ENCODE peak calls at places on chromosomes 2 and 18, in five cellular contexts. N is brain microvascular endothelial cell, E is breast epithelium, U is A549, M is fibroblast of lung. C is an unnamed sample.

GRCh38 chr2:97758131-97758705 is 44.8 kb downstream of the ZAP70 start:
- DNase-seq in E (no peak), U (no peak), M (peak; percentile 27), N (no peak), C (no peak)

GRCh38 chr18:183769-184168 is 25.4 kb downstream of the USP14 start:
- DNase-seq in E (no peak), N (peak; percentile 6), M (peak; percentile 43), U (no peak), C (no peak)

GRCh38 chr2:112958428-112959108 is 19.2 kb upstream of the IL36G start:
- DNase-seq in N (peak; percentile 68), M (peak; percentile 67), E (no peak), U (peak; percentile 48), C (no peak)

GRCh38 chr2:218259099-218259921 is 1.5 kb upstream of the GPBAR1 start:
- DNase-seq in N (peak; percentile 81), E (peak; percentile 52), U (no peak), M (peak; percentile 73), C (no peak)

GRCh38 chr2:8412586-8412985 is 269.3 kb upstream of the ID2 start:
- DNase-seq in E (no peak), M (peak; percentile 51), U (no peak), N (no peak), C (no peak)

GRCh38 chr2:223026357-223027110 is 25.5 kb upstream of the KCNE4 start:
- DNase-seq in M (peak; percentile 59), U (peak; percentile 25), N (no peak), E (no peak), C (no peak)

GRCh38 chr18:67731853-67732252 is 215.3 kb upstream of the DSEL start:
- DNase-seq in N (no peak), U (no peak), E (no peak), M (peak; percentile 38), C (no peak)

GRCh38 chr2:157809212-157809611 is 66.9 kb downstream of the ACVR1 start:
- DNase-seq in E (no peak), U (no peak), N (peak; percentile 50), M (peak; percentile 82), C (no peak)

GRCh38 chr2:52974127-52974526 is 793.5 kb upstream of the CHAC2 start:
- DNase-seq in E (no peak), U (no peak), N (no peak), M (no peak), C (no peak)

GRCh38 chr18:46346213-46346612 is 242.0 kb downstream of the HAUS1 start:
- DNase-seq in E (no peak), M (no peak), U (no peak), N (no peak), C (no peak)

GRCh38 chr2:215450188-215451011 is 14.5 kb upstream of the FN1 start:
- DNase-seq in U (no peak), E (no peak), N (no peak), M (no peak), C (no peak)
- H3K27ac ChIP-seq in U (no peak overlapping the region), E (no peak overlapping the region), N (no peak overlapping the region), M (no peak overlapping the region), C (no peak overlapping the region)

DNA sequence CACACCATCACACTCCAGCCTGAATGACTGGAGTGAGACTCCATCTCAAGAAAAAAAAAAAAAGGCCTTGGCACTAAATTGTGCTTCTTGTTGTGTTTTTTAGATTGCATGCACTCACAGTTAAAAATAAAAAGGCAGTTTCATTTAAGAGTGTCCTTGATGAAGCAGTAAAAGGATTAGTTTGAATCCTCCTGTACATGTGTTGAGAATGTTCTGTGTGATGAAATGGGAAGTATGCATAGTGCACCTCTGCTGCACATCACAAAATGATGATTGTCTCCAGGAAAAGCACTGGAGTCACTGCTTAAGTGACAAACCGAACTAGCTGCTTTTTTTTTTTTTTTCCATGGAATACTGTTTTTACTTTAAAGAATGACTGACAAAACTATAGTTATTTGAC is 23.1 kb downstream of the DYSF start:
- DNase-seq in U (no peak), N (no peak), M (no peak), E (no peak), C (no peak)
- H3K27ac ChIP-seq in U (no peak overlapping the region), N (no peak overlapping the region), M (no peak overlapping the region), E (no peak overlapping the region), C (no peak overlapping the region)

DNA sequence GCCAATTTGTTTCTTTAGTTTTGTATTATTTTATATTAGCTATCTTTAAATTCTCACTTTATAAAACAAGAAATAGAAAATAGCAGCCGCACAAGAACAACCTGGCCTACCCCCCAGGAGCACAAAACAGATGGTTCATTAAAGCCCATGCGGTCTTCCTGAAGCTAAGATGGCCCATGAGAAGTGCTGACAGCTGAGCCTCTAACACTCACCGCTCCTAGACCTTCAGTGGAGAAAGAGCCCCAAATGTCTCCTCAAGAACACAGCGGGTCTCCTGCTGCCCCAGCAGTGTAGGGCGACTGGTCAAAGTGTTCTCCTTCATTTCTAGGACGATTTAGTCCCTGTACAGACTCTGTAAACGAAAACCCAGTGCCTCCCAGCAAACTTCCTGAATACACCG is 45.1 kb downstream of the LPIN2 start:
- DNase-seq in U (no peak), N (no peak), E (no peak), M (no peak), C (no peak)
- H3K27ac ChIP-seq in U (no peak overlapping the region), N (no peak overlapping the region), E (peak overlapping the region; percentile 59), M (no peak overlapping the region), C (peak overlapping the region; percentile 72)

GRCh38 chr2:203532957-203533695 is 2.0 kb downstream of the RAPH1 start:
- DNase-seq in E (no peak), U (peak; percentile 23), M (peak; percentile 47), N (peak; percentile 48), C (no peak)

GRCh38 chr2:203535078-203535783 is at the start of gene RAPH1:
- DNase-seq in N (peak; percentile 87), U (peak; percentile 77), M (peak; percentile 84), E (peak; percentile 78), C (peak; percentile 40)

GRCh38 chr2:203534486-203535077 is 519 bp downstream of the RAPH1 start:
- DNase-seq in M (peak; percentile 17), U (peak; percentile 31), E (peak; percentile 52), N (peak; percentile 13), C (no peak)

GRCh38 chr2:203533696-203534471 is 1.2 kb downstream of the RAPH1 start:
- DNase-seq in M (peak; percentile 81), U (peak; percentile 15), N (peak; percentile 27), E (no peak), C (peak; percentile 0)

DNA sequence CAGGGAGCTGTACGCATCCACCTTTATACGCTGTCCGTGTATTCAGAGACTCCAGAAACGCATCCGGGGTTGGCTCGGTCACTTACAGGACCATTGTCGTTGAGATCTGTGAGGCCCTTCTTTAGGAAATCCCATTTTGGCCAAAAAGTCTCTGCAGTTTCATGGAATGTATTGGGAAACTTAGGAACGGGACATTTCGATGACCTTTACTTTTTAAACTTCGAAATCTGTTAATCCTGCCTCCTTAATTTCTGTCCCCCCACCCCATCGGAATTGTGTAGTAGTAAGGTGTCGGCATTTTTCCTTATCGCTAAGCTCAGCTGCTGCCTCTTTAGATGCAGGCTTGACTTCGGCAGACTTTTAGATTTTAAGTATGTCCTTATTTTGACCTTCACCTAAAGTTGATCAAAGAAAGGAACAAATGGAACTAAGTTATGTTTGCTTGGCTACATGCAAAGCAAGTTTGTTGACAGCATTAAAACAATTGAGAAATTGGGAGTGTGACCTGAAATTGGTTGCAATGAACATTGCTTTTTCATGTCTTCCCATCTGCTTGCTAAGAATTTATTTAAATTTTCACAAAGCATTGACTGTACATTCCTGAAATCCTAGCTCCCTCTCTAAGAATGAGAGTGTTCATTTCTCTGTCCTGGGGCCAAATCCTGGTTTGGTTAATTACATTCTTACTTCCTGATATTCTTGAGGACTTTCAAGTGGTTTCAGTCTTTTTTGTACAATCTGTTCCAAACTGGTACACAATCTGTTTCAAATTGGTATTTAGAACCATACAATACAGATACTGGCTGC is 886 bp upstream of the RAPH1 start:
- DNase-seq in E (no peak), N (no peak), U (no peak), M (peak; percentile 12), C (no peak)
- H3K27ac ChIP-seq in E (peak overlapping the region; percentile 99), N (peak overlapping the region; percentile 73), U (peak overlapping the region; percentile 93), M (peak overlapping the region; percentile 86), C (no peak overlapping the region)

GRCh38 chr2:224970311-224970710 is 72.0 kb downstream of the DOCK10 start:
- DNase-seq in E (no peak), U (no peak), N (no peak), M (no peak), C (no peak)
- H3K27ac ChIP-seq in E (peak overlapping the region; percentile 19), U (no peak overlapping the region), N (no peak overlapping the region), M (no peak overlapping the region), C (no peak overlapping the region)

GRCh38 chr2:105411720-105412407 is 13.0 kb upstream of the FHL2 start:
- DNase-seq in U (peak; percentile 25), M (no peak), E (no peak), N (no peak), C (no peak)
- H3K27ac ChIP-seq in U (peak overlapping the region; percentile 46), M (no peak overlapping the region), E (no peak overlapping the region), N (no peak overlapping the region), C (no peak overlapping the region)

C was measured in effector memory CD4-positive, alpha-beta T cell.